ENCODE peak calls at places on chromosome 1, in four cellular contexts. C is body of pancreas, B is ovary, I is tibial nerve. G is an unnamed sample. For H3K27me3, the result is how much of the 10 kb centered on the place peaks cover.

GRCh38 chr1:77230051-77230450 is 10.8 kb upstream of the PIGK start:
- DNase-seq in C (no peak), B (no peak), I (no peak), G (no peak)

GRCh38 chr1:94068831-94069648 is 51.9 kb downstream of the ABCA4 start:
- DNase-seq in C (peak), B (no peak), I (no peak), G (peak)

GRCh38 chr1:169103002-169103401 is 3.5 kb upstream of the ATP1B1 start:
- DNase-seq in C (no peak), B (no peak), I (no peak), G (no peak)

GRCh38 chr1:32791881-32792280 is 25.3 kb downstream of the YARS1 start:
- DNase-seq in C (no peak), B (no peak), I (no peak), G (no peak)

GRCh38 chr1:224116131-224116530 is 2.2 kb downstream of the FBXO28 start:
- DNase-seq in C (no peak), B (no peak), I (no peak), G (no peak)

GRCh38 chr1:94807742-94808491 is 12.2 kb upstream of the SLC44A3 start:
- DNase-seq in C (no peak), B (no peak), I (no peak), G (no peak)

GRCh38 chr1:160681067-160681890 is 30.3 kb downstream of the CD48 start:
- DNase-seq in C (peak), B (peak), I (peak), G (peak)

GRCh38 chr1:13935336-13935735 is 235.3 kb downstream of the PRDM2 start:
- DNase-seq in C (no peak), B (no peak), I (no peak), G (no peak)

GRCh38 chr1:41501581-41501980 is 17.1 kb upstream of the EDN2 start:
- DNase-seq in C (peak), B (no peak), I (no peak), G (no peak)

DNA sequence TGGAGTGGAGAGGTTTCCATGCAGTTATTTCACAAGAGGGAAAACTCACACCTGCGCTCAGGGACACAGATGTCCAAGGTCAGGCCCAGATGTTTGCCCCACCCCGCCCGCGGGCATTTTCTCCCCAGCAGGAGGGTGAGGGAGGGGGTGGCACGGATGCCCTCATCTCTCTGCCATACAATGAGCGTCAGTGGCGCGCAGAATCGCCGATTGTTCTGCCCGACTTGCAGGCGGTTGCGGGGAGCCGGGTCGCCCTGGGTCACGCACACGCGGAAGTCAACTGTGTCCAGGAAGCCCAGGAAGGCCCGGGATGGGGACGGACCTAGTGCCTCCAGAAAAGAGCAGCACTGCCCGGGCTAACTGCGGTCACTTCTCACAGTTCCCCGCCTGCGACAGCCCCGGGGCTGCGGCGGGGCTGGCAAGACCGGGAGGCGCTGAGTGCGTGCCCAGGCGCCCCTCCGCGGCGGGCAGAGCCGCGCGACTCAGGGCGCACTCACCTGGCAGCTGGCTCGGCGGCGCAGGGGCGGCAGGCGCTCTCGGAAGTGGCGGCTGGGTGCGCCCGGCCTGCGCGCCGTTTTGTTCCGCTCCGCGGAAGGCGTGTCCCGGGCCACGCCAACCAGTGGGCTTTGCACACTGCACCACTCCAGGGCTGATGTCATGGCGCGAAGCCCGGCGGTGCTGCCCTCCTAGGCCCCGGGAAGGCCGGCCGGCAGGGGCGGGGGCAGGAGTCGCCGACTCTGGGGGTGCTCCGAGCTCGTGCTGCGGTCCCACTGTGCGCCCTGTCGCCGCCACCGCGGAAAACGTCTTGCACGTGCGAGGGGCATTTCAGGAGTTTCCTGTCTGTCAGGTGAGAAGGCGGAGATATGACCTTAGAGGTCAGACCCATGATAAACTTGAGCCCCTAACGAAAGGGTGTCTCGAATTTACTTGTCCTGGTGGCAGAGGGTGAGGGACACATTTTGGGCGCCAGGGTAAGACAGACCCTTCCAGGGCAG is at the start of gene CSRP1:
- DNase-seq in C (peak), B (peak), I (peak), G (peak)
- TF ChIP-seq POLR2A in C (peak), B (peak), I (peak), G (peak)

DNA sequence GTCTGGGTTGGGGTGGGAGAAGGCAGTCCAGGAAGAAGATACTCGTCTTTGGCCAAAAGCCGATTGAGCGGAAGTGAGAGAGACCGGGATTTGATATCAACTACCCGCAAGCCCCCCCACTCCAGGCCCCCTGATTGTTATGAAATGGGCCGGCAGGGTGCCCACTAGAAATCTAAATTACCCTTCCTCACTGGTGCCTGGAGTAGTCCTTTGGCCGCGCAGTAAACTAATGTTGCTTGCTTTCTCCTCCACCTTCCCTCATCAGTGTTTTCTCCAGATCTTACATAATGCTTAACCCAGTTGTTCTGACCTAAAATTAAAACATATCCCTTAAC is 119.2 kb upstream of the BARHL2 start:
- DNase-seq in C (no peak), B (peak), I (no peak), G (no peak)
- H3K27me3 ChIP-seq in C (under half), B (under half), I (under half), G (half or more)

GRCh38 chr1:204562075-204562990 is 46.1 kb downstream of the MDM4 start:
- DNase-seq in C (no peak), B (no peak), I (no peak), G (no peak)
- TF ChIP-seq POLR2A in C (no peak), B (no peak), I (no peak), G (no peak)

GRCh38 chr1:15115542-15116330 is 37.8 kb upstream of the TMEM51 start:
- DNase-seq in C (no peak), B (no peak), I (no peak), G (no peak)

GRCh38 chr1:15120251-15120945 is 33.1 kb upstream of the TMEM51 start:
- DNase-seq in C (no peak), B (no peak), I (no peak), G (no peak)

GRCh38 chr1:15117671-15118325 is 35.7 kb upstream of the TMEM51 start:
- DNase-seq in C (no peak), B (no peak), I (no peak), G (no peak)

GRCh38 chr1:15116966-15117365 is 36.6 kb upstream of the TMEM51 start:
- DNase-seq in C (peak), B (no peak), I (no peak), G (no peak)

DNA sequence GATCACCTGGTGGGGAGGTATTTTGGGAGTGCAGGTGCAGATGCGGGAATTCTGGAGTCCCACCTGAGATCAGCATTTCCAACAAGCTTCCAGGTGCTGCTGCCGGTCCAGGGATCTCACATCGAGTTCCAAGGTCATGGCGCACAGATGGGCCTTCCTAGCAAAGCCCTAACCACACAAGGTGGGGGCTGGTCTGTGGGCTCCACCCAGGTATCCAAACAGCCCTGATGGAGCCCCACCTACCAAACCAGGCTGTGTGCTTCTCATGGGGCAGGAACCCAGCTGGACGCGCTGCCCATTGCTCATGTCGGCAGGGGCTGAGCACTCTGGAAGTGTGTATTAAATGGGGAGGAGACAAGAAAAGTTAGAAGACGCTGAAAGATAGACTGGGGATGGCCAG is 35.0 kb upstream of the TMEM51 start:
- DNase-seq in C (peak), B (no peak), I (no peak), G (no peak)
- H3K27me3 ChIP-seq in C (under half), B (under half), I (under half), G (under half)

GRCh38 chr1:226482196-226482595 is 66.4 kb upstream of the STUM start:
- DNase-seq in C (no peak), B (no peak), I (no peak), G (no peak)
- TF ChIP-seq POLR2A in C (no peak), B (no peak), I (no peak), G (no peak)

GRCh38 chr1:22314676-22315075 is 137.0 kb upstream of the ZBTB40 start:
- DNase-seq in C (no peak), B (no peak), I (no peak), G (no peak)
- H3K27me3 ChIP-seq in C (under half), B (under half), I (under half), G (under half)

GRCh38 chr1:31669786-31670582 is 25.3 kb upstream of the PEF1 start:
- DNase-seq in C (peak), B (peak), I (peak), G (peak)
- TF ChIP-seq POLR2A in C (peak), B (no peak), I (no peak), G (peak)

GRCh38 chr1:110457206-110457605 is 6.3 kb downstream of the PROK1 start:
- DNase-seq in C (no peak), B (no peak), I (no peak), G (no peak)

GRCh38 chr1:110452330-110452729 is 1.4 kb downstream of the PROK1 start:
- DNase-seq in C (no peak), B (no peak), I (no peak), G (no peak)

GRCh38 chr1:110455151-110455550 is 4.2 kb downstream of the PROK1 start:
- DNase-seq in C (no peak), B (no peak), I (no peak), G (no peak)

GRCh38 chr1:110453829-110454228 is 2.9 kb downstream of the PROK1 start:
- DNase-seq in C (no peak), B (no peak), I (no peak), G (no peak)

DNA sequence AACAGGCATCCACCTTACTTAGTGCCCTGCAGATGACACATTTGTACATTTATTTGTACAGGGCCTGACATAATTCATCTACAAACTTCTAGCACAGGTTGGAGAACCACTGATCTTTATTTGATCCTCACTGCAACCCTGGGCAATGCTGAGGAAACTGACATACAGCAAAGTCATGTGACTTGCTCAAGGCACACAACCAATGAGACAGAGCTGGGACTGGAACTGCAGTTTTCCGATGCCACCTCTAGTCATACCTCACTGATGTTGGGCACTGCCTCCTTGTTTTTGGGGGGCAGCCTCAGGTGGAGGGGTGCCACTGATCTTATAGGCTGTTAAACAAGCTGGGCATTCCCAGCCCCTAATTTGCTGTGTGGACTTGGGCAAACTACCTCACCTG is 3.4 kb downstream of the PROK1 start:
- DNase-seq in C (no peak), B (no peak), I (no peak), G (no peak)
- H3K27me3 ChIP-seq in C (under half), B (under half), I (under half), G (under half)

DNA sequence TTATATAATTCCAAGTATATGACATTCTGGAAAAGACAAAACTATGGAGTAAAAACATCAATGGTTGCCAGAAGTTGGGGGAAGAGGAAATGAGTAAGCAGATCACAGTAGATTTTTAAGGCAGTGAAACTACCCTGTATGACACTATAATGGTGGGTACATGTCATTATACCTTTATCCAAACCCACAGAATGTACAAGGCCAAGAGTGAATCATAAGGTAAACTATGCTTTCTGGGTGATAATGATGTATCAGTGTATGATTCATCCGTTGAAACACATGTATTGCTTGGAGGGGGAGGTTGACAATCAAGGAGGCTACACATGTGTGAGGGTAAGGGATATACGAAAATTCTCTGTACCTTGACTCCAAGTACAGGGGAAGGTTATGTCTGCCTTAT is 862.7 kb downstream of the PLA2G4A start:
- DNase-seq in C (no peak), B (no peak), I (no peak), G (no peak)
- TF ChIP-seq POLR2A in C (no peak), B (no peak), I (no peak), G (no peak)

G was measured in sigmoid colon.